ENCODE peak calls at places on chromosomes 6 and 20, in ten cellular contexts. One of them, this sample, is unnamed.

GRCh38 chr6:145898376-145898775 is 65.8 kb downstream of the SHPRH start:
- DNase-seq in dermis blood vessel endothelial cell: no peak
- DNase-seq in psoas muscle: no peak
- DNase-seq in SHP77: peak
- DNase-seq in coronary artery: no peak
- DNase-seq in activated CD4-positive, alpha-beta T cell treated with anti-CD3 and anti-CD28 coated beads, Interleukin-2, amount 50 U/mL, for 48 hours: no peak
- DNase-seq in naive thymus-derived CD8-positive, alpha-beta T cell: no peak
- DNase-seq in stimulated activated CD8-positive, alpha-beta memory T cell treated with anti-CD3 and anti-CD28 coated beads, Interleukin-4, amount 100 ng/mL, for 24 hours: no peak
- DNase-seq in activated naive CD4-positive, alpha-beta T cell: no peak
- DNase-seq in iris pigment epithelial cell: peak
- DNase-seq in this sample: no peak

GRCh38 chr6:44126320-44127149 is 717 bp downstream of the MRPL14 start:
- DNase-seq in dermis blood vessel endothelial cell: peak
- DNase-seq in psoas muscle: peak
- DNase-seq in SHP77: peak
- DNase-seq in coronary artery: no peak
- DNase-seq in activated CD4-positive, alpha-beta T cell treated with anti-CD3 and anti-CD28 coated beads, Interleukin-2, amount 50 U/mL, for 48 hours: peak
- DNase-seq in naive thymus-derived CD8-positive, alpha-beta T cell: peak
- DNase-seq in stimulated activated CD8-positive, alpha-beta memory T cell treated with anti-CD3 and anti-CD28 coated beads, Interleukin-4, amount 100 ng/mL, for 24 hours: peak
- DNase-seq in activated naive CD4-positive, alpha-beta T cell: peak
- DNase-seq in iris pigment epithelial cell: peak
- DNase-seq in this sample: peak

GRCh38 chr20:1001981-1002681 is at the start of gene RSPO4:
- DNase-seq in dermis blood vessel endothelial cell: no peak
- DNase-seq in psoas muscle: no peak
- DNase-seq in SHP77: no peak
- DNase-seq in coronary artery: no peak
- DNase-seq in activated CD4-positive, alpha-beta T cell treated with anti-CD3 and anti-CD28 coated beads, Interleukin-2, amount 50 U/mL, for 48 hours: no peak
- DNase-seq in naive thymus-derived CD8-positive, alpha-beta T cell: no peak
- DNase-seq in stimulated activated CD8-positive, alpha-beta memory T cell treated with anti-CD3 and anti-CD28 coated beads, Interleukin-4, amount 100 ng/mL, for 24 hours: no peak
- DNase-seq in activated naive CD4-positive, alpha-beta T cell: no peak
- DNase-seq in iris pigment epithelial cell: no peak
- DNase-seq in this sample: no peak

GRCh38 chr6:45584127-45584526 is 206.4 kb upstream of the SUPT3H start:
- DNase-seq in dermis blood vessel endothelial cell: no peak
- DNase-seq in psoas muscle: no peak
- DNase-seq in SHP77: no peak
- DNase-seq in coronary artery: no peak
- DNase-seq in activated CD4-positive, alpha-beta T cell treated with anti-CD3 and anti-CD28 coated beads, Interleukin-2, amount 50 U/mL, for 48 hours: no peak
- DNase-seq in naive thymus-derived CD8-positive, alpha-beta T cell: no peak
- DNase-seq in stimulated activated CD8-positive, alpha-beta memory T cell treated with anti-CD3 and anti-CD28 coated beads, Interleukin-4, amount 100 ng/mL, for 24 hours: no peak
- DNase-seq in activated naive CD4-positive, alpha-beta T cell: no peak
- DNase-seq in iris pigment epithelial cell: no peak
- DNase-seq in this sample: peak

GRCh38 chr20:62603021-62603906 is 39.0 kb upstream of the SLCO4A1 start:
- DNase-seq in dermis blood vessel endothelial cell: peak
- DNase-seq in psoas muscle: peak
- DNase-seq in SHP77: peak
- DNase-seq in coronary artery: no peak
- DNase-seq in activated CD4-positive, alpha-beta T cell treated with anti-CD3 and anti-CD28 coated beads, Interleukin-2, amount 50 U/mL, for 48 hours: peak
- DNase-seq in naive thymus-derived CD8-positive, alpha-beta T cell: peak
- DNase-seq in stimulated activated CD8-positive, alpha-beta memory T cell treated with anti-CD3 and anti-CD28 coated beads, Interleukin-4, amount 100 ng/mL, for 24 hours: peak
- DNase-seq in activated naive CD4-positive, alpha-beta T cell: peak
- DNase-seq in iris pigment epithelial cell: peak
- DNase-seq in this sample: peak

GRCh38 chr6:90238663-90239542 is 57.7 kb downstream of the BACH2 start:
- DNase-seq in dermis blood vessel endothelial cell: no peak
- DNase-seq in psoas muscle: no peak
- DNase-seq in SHP77: no peak
- DNase-seq in coronary artery: no peak
- DNase-seq in activated CD4-positive, alpha-beta T cell treated with anti-CD3 and anti-CD28 coated beads, Interleukin-2, amount 50 U/mL, for 48 hours: no peak
- DNase-seq in naive thymus-derived CD8-positive, alpha-beta T cell: peak
- DNase-seq in stimulated activated CD8-positive, alpha-beta memory T cell treated with anti-CD3 and anti-CD28 coated beads, Interleukin-4, amount 100 ng/mL, for 24 hours: no peak
- DNase-seq in activated naive CD4-positive, alpha-beta T cell: no peak
- DNase-seq in iris pigment epithelial cell: no peak
- DNase-seq in this sample: no peak

GRCh38 chr6:82786251-82786650 is 279.4 kb downstream of the UBE3D start:
- DNase-seq in dermis blood vessel endothelial cell: no peak
- DNase-seq in psoas muscle: no peak
- DNase-seq in SHP77: peak
- DNase-seq in coronary artery: no peak
- DNase-seq in activated CD4-positive, alpha-beta T cell treated with anti-CD3 and anti-CD28 coated beads, Interleukin-2, amount 50 U/mL, for 48 hours: no peak
- DNase-seq in naive thymus-derived CD8-positive, alpha-beta T cell: no peak
- DNase-seq in stimulated activated CD8-positive, alpha-beta memory T cell treated with anti-CD3 and anti-CD28 coated beads, Interleukin-4, amount 100 ng/mL, for 24 hours: no peak
- DNase-seq in activated naive CD4-positive, alpha-beta T cell: no peak
- DNase-seq in iris pigment epithelial cell: no peak
- DNase-seq in this sample: no peak

GRCh38 chr6:14200047-14200446 is 82.5 kb downstream of the CD83 start:
- DNase-seq in dermis blood vessel endothelial cell: no peak
- DNase-seq in psoas muscle: no peak
- DNase-seq in SHP77: no peak
- DNase-seq in coronary artery: no peak
- DNase-seq in activated CD4-positive, alpha-beta T cell treated with anti-CD3 and anti-CD28 coated beads, Interleukin-2, amount 50 U/mL, for 48 hours: no peak
- DNase-seq in naive thymus-derived CD8-positive, alpha-beta T cell: no peak
- DNase-seq in stimulated activated CD8-positive, alpha-beta memory T cell treated with anti-CD3 and anti-CD28 coated beads, Interleukin-4, amount 100 ng/mL, for 24 hours: no peak
- DNase-seq in activated naive CD4-positive, alpha-beta T cell: no peak
- DNase-seq in iris pigment epithelial cell: peak
- DNase-seq in this sample: no peak

GRCh38 chr20:43238833-43239232 is 49.1 kb upstream of the PTPRT start:
- DNase-seq in dermis blood vessel endothelial cell: no peak
- DNase-seq in psoas muscle: no peak
- DNase-seq in SHP77: no peak
- DNase-seq in coronary artery: no peak
- DNase-seq in activated CD4-positive, alpha-beta T cell treated with anti-CD3 and anti-CD28 coated beads, Interleukin-2, amount 50 U/mL, for 48 hours: no peak
- DNase-seq in naive thymus-derived CD8-positive, alpha-beta T cell: no peak
- DNase-seq in stimulated activated CD8-positive, alpha-beta memory T cell treated with anti-CD3 and anti-CD28 coated beads, Interleukin-4, amount 100 ng/mL, for 24 hours: no peak
- DNase-seq in activated naive CD4-positive, alpha-beta T cell: no peak
- DNase-seq in iris pigment epithelial cell: no peak
- DNase-seq in this sample: no peak

GRCh38 chr6:524803-525202 is 132.1 kb downstream of the HUS1B start:
- DNase-seq in dermis blood vessel endothelial cell: no peak
- DNase-seq in psoas muscle: no peak
- DNase-seq in SHP77: no peak
- DNase-seq in coronary artery: no peak
- DNase-seq in activated CD4-positive, alpha-beta T cell treated with anti-CD3 and anti-CD28 coated beads, Interleukin-2, amount 50 U/mL, for 48 hours: peak
- DNase-seq in naive thymus-derived CD8-positive, alpha-beta T cell: peak
- DNase-seq in stimulated activated CD8-positive, alpha-beta memory T cell treated with anti-CD3 and anti-CD28 coated beads, Interleukin-4, amount 100 ng/mL, for 24 hours: no peak
- DNase-seq in activated naive CD4-positive, alpha-beta T cell: peak
- DNase-seq in iris pigment epithelial cell: no peak
- DNase-seq in this sample: no peak

GRCh38 chr20:52305029-52305645 is 113.6 kb upstream of the ZFP64 start:
- DNase-seq in dermis blood vessel endothelial cell: no peak
- DNase-seq in psoas muscle: no peak
- DNase-seq in SHP77: no peak
- DNase-seq in coronary artery: no peak
- DNase-seq in activated CD4-positive, alpha-beta T cell treated with anti-CD3 and anti-CD28 coated beads, Interleukin-2, amount 50 U/mL, for 48 hours: no peak
- DNase-seq in naive thymus-derived CD8-positive, alpha-beta T cell: no peak
- DNase-seq in stimulated activated CD8-positive, alpha-beta memory T cell treated with anti-CD3 and anti-CD28 coated beads, Interleukin-4, amount 100 ng/mL, for 24 hours: no peak
- DNase-seq in activated naive CD4-positive, alpha-beta T cell: no peak
- DNase-seq in iris pigment epithelial cell: peak
- DNase-seq in this sample: no peak

GRCh38 chr6:113397229-113397628 is 459.9 kb upstream of the MARCKS start:
- DNase-seq in dermis blood vessel endothelial cell: no peak
- DNase-seq in psoas muscle: no peak
- DNase-seq in SHP77: no peak
- DNase-seq in coronary artery: no peak
- DNase-seq in activated CD4-positive, alpha-beta T cell treated with anti-CD3 and anti-CD28 coated beads, Interleukin-2, amount 50 U/mL, for 48 hours: no peak
- DNase-seq in naive thymus-derived CD8-positive, alpha-beta T cell: no peak
- DNase-seq in stimulated activated CD8-positive, alpha-beta memory T cell treated with anti-CD3 and anti-CD28 coated beads, Interleukin-4, amount 100 ng/mL, for 24 hours: no peak
- DNase-seq in activated naive CD4-positive, alpha-beta T cell: no peak
- DNase-seq in iris pigment epithelial cell: peak
- DNase-seq in this sample: no peak

GRCh38 chr6:83292900-83293843 is 100.0 kb downstream of the RWDD2A start:
- DNase-seq in dermis blood vessel endothelial cell: no peak
- DNase-seq in psoas muscle: no peak
- DNase-seq in SHP77: no peak
- DNase-seq in coronary artery: no peak
- DNase-seq in activated CD4-positive, alpha-beta T cell treated with anti-CD3 and anti-CD28 coated beads, Interleukin-2, amount 50 U/mL, for 48 hours: no peak
- DNase-seq in naive thymus-derived CD8-positive, alpha-beta T cell: no peak
- DNase-seq in stimulated activated CD8-positive, alpha-beta memory T cell treated with anti-CD3 and anti-CD28 coated beads, Interleukin-4, amount 100 ng/mL, for 24 hours: no peak
- DNase-seq in activated naive CD4-positive, alpha-beta T cell: no peak
- DNase-seq in iris pigment epithelial cell: no peak
- DNase-seq in this sample: no peak

GRCh38 chr6:39093167-39093708 is 21.7 kb downstream of the SAYSD1 start:
- DNase-seq in dermis blood vessel endothelial cell: no peak
- DNase-seq in psoas muscle: no peak
- DNase-seq in SHP77: no peak
- DNase-seq in coronary artery: no peak
- DNase-seq in activated CD4-positive, alpha-beta T cell treated with anti-CD3 and anti-CD28 coated beads, Interleukin-2, amount 50 U/mL, for 48 hours: no peak
- DNase-seq in naive thymus-derived CD8-positive, alpha-beta T cell: no peak
- DNase-seq in stimulated activated CD8-positive, alpha-beta memory T cell treated with anti-CD3 and anti-CD28 coated beads, Interleukin-4, amount 100 ng/mL, for 24 hours: no peak
- DNase-seq in activated naive CD4-positive, alpha-beta T cell: no peak
- DNase-seq in iris pigment epithelial cell: no peak
- DNase-seq in this sample: no peak

GRCh38 chr6:28661097-28661713 is 135.5 kb downstream of the GPX5 start:
- DNase-seq in dermis blood vessel endothelial cell: no peak
- DNase-seq in psoas muscle: no peak
- DNase-seq in SHP77: no peak
- DNase-seq in coronary artery: no peak
- DNase-seq in activated CD4-positive, alpha-beta T cell treated with anti-CD3 and anti-CD28 coated beads, Interleukin-2, amount 50 U/mL, for 48 hours: no peak
- DNase-seq in naive thymus-derived CD8-positive, alpha-beta T cell: no peak
- DNase-seq in stimulated activated CD8-positive, alpha-beta memory T cell treated with anti-CD3 and anti-CD28 coated beads, Interleukin-4, amount 100 ng/mL, for 24 hours: no peak
- DNase-seq in activated naive CD4-positive, alpha-beta T cell: no peak
- DNase-seq in iris pigment epithelial cell: no peak
- DNase-seq in this sample: no peak

GRCh38 chr6:137571854-137572253 is 77.7 kb upstream of the OLIG3 start:
- DNase-seq in dermis blood vessel endothelial cell: peak
- DNase-seq in psoas muscle: no peak
- DNase-seq in SHP77: no peak
- DNase-seq in coronary artery: no peak
- DNase-seq in activated CD4-positive, alpha-beta T cell treated with anti-CD3 and anti-CD28 coated beads, Interleukin-2, amount 50 U/mL, for 48 hours: peak
- DNase-seq in naive thymus-derived CD8-positive, alpha-beta T cell: peak
- DNase-seq in stimulated activated CD8-positive, alpha-beta memory T cell treated with anti-CD3 and anti-CD28 coated beads, Interleukin-4, amount 100 ng/mL, for 24 hours: peak
- DNase-seq in activated naive CD4-positive, alpha-beta T cell: peak
- DNase-seq in iris pigment epithelial cell: peak
- DNase-seq in this sample: peak

GRCh38 chr20:48015136-48015925 is 230.1 kb upstream of the SULF2 start:
- DNase-seq in dermis blood vessel endothelial cell: no peak
- DNase-seq in psoas muscle: no peak
- DNase-seq in SHP77: no peak
- DNase-seq in coronary artery: no peak
- DNase-seq in activated CD4-positive, alpha-beta T cell treated with anti-CD3 and anti-CD28 coated beads, Interleukin-2, amount 50 U/mL, for 48 hours: no peak
- DNase-seq in naive thymus-derived CD8-positive, alpha-beta T cell: no peak
- DNase-seq in stimulated activated CD8-positive, alpha-beta memory T cell treated with anti-CD3 and anti-CD28 coated beads, Interleukin-4, amount 100 ng/mL, for 24 hours: no peak
- DNase-seq in activated naive CD4-positive, alpha-beta T cell: no peak
- DNase-seq in iris pigment epithelial cell: peak
- DNase-seq in this sample: no peak

GRCh38 chr6:116010400-116011095 is 50.1 kb downstream of the FRK start:
- DNase-seq in dermis blood vessel endothelial cell: peak
- DNase-seq in psoas muscle: peak
- DNase-seq in SHP77: peak
- DNase-seq in coronary artery: peak
- DNase-seq in activated CD4-positive, alpha-beta T cell treated with anti-CD3 and anti-CD28 coated beads, Interleukin-2, amount 50 U/mL, for 48 hours: peak
- DNase-seq in naive thymus-derived CD8-positive, alpha-beta T cell: peak
- DNase-seq in stimulated activated CD8-positive, alpha-beta memory T cell treated with anti-CD3 and anti-CD28 coated beads, Interleukin-4, amount 100 ng/mL, for 24 hours: peak
- DNase-seq in activated naive CD4-positive, alpha-beta T cell: peak
- DNase-seq in iris pigment epithelial cell: peak
- DNase-seq in this sample: peak

GRCh38 chr6:105400501-105400900 is 2.4 kb downstream of the PREP start:
- DNase-seq in dermis blood vessel endothelial cell: no peak
- DNase-seq in psoas muscle: no peak
- DNase-seq in SHP77: no peak
- DNase-seq in coronary artery: no peak
- DNase-seq in activated CD4-positive, alpha-beta T cell treated with anti-CD3 and anti-CD28 coated beads, Interleukin-2, amount 50 U/mL, for 48 hours: no peak
- DNase-seq in naive thymus-derived CD8-positive, alpha-beta T cell: no peak
- DNase-seq in stimulated activated CD8-positive, alpha-beta memory T cell treated with anti-CD3 and anti-CD28 coated beads, Interleukin-4, amount 100 ng/mL, for 24 hours: no peak
- DNase-seq in activated naive CD4-positive, alpha-beta T cell: no peak
- DNase-seq in iris pigment epithelial cell: peak
- DNase-seq in this sample: no peak

GRCh38 chr6:93139408-93140081 is 279.8 kb downstream of the EPHA7 start:
- DNase-seq in dermis blood vessel endothelial cell: no peak
- DNase-seq in psoas muscle: no peak
- DNase-seq in SHP77: no peak
- DNase-seq in coronary artery: no peak
- DNase-seq in activated CD4-positive, alpha-beta T cell treated with anti-CD3 and anti-CD28 coated beads, Interleukin-2, amount 50 U/mL, for 48 hours: no peak
- DNase-seq in naive thymus-derived CD8-positive, alpha-beta T cell: no peak
- DNase-seq in stimulated activated CD8-positive, alpha-beta memory T cell treated with anti-CD3 and anti-CD28 coated beads, Interleukin-4, amount 100 ng/mL, for 24 hours: no peak
- DNase-seq in activated naive CD4-positive, alpha-beta T cell: no peak
- DNase-seq in iris pigment epithelial cell: no peak
- DNase-seq in this sample: no peak

GRCh38 chr6:72968704-72969103 is 256.6 kb downstream of the KHDC1L start:
- DNase-seq in dermis blood vessel endothelial cell: no peak
- DNase-seq in psoas muscle: no peak
- DNase-seq in SHP77: no peak
- DNase-seq in coronary artery: no peak
- DNase-seq in activated CD4-positive, alpha-beta T cell treated with anti-CD3 and anti-CD28 coated beads, Interleukin-2, amount 50 U/mL, for 48 hours: no peak
- DNase-seq in naive thymus-derived CD8-positive, alpha-beta T cell: no peak
- DNase-seq in stimulated activated CD8-positive, alpha-beta memory T cell treated with anti-CD3 and anti-CD28 coated beads, Interleukin-4, amount 100 ng/mL, for 24 hours: no peak
- DNase-seq in activated naive CD4-positive, alpha-beta T cell: no peak
- DNase-seq in iris pigment epithelial cell: peak
- DNase-seq in this sample: no peak

GRCh38 chr20:32481311-32482103 is 103.6 kb downstream of the NOL4L start:
- DNase-seq in dermis blood vessel endothelial cell: no peak
- DNase-seq in psoas muscle: no peak
- DNase-seq in SHP77: no peak
- DNase-seq in coronary artery: no peak
- DNase-seq in activated CD4-positive, alpha-beta T cell treated with anti-CD3 and anti-CD28 coated beads, Interleukin-2, amount 50 U/mL, for 48 hours: no peak
- DNase-seq in naive thymus-derived CD8-positive, alpha-beta T cell: no peak
- DNase-seq in stimulated activated CD8-positive, alpha-beta memory T cell treated with anti-CD3 and anti-CD28 coated beads, Interleukin-4, amount 100 ng/mL, for 24 hours: no peak
- DNase-seq in activated naive CD4-positive, alpha-beta T cell: no peak
- DNase-seq in iris pigment epithelial cell: no peak
- DNase-seq in this sample: no peak

GRCh38 chr6:170313716-170314295 is 7.2 kb downstream of the FAM120B start:
- DNase-seq in dermis blood vessel endothelial cell: no peak
- DNase-seq in psoas muscle: no peak
- DNase-seq in SHP77: no peak
- DNase-seq in coronary artery: no peak
- DNase-seq in activated CD4-positive, alpha-beta T cell treated with anti-CD3 and anti-CD28 coated beads, Interleukin-2, amount 50 U/mL, for 48 hours: no peak
- DNase-seq in naive thymus-derived CD8-positive, alpha-beta T cell: no peak
- DNase-seq in stimulated activated CD8-positive, alpha-beta memory T cell treated with anti-CD3 and anti-CD28 coated beads, Interleukin-4, amount 100 ng/mL, for 24 hours: no peak
- DNase-seq in activated naive CD4-positive, alpha-beta T cell: no peak
- DNase-seq in iris pigment epithelial cell: peak
- DNase-seq in this sample: no peak

GRCh38 chr20:34771680-34772081 is 53.8 kb downstream of the NCOA6 start:
- DNase-seq in dermis blood vessel endothelial cell: no peak
- DNase-seq in psoas muscle: no peak
- DNase-seq in SHP77: no peak
- DNase-seq in coronary artery: no peak
- DNase-seq in activated CD4-positive, alpha-beta T cell treated with anti-CD3 and anti-CD28 coated beads, Interleukin-2, amount 50 U/mL, for 48 hours: no peak
- DNase-seq in naive thymus-derived CD8-positive, alpha-beta T cell: no peak
- DNase-seq in stimulated activated CD8-positive, alpha-beta memory T cell treated with anti-CD3 and anti-CD28 coated beads, Interleukin-4, amount 100 ng/mL, for 24 hours: no peak
- DNase-seq in activated naive CD4-positive, alpha-beta T cell: no peak
- DNase-seq in iris pigment epithelial cell: peak
- DNase-seq in this sample: no peak

GRCh38 chr6:170429457-170429856 is 122.9 kb downstream of the FAM120B start:
- DNase-seq in dermis blood vessel endothelial cell: peak
- DNase-seq in psoas muscle: no peak
- DNase-seq in SHP77: peak
- DNase-seq in coronary artery: no peak
- DNase-seq in activated CD4-positive, alpha-beta T cell treated with anti-CD3 and anti-CD28 coated beads, Interleukin-2, amount 50 U/mL, for 48 hours: no peak
- DNase-seq in naive thymus-derived CD8-positive, alpha-beta T cell: no peak
- DNase-seq in stimulated activated CD8-positive, alpha-beta memory T cell treated with anti-CD3 and anti-CD28 coated beads, Interleukin-4, amount 100 ng/mL, for 24 hours: no peak
- DNase-seq in activated naive CD4-positive, alpha-beta T cell: no peak
- DNase-seq in iris pigment epithelial cell: peak
- DNase-seq in this sample: no peak